ENCODE peak calls at places on chromosomes 1 and 21, in six cellular contexts. W is tibial nerve, B is prostate gland, D is osteoblast, P is choroid plexus epithelial cell, T is tibial artery. J is an unnamed sample.

GRCh38 chr1:2259668-2260392 is 31.7 kb downstream of the SKI start:
- DNase-seq in W (no peak), B (no peak), D (no peak), P (no peak), T (no peak), J (no peak)

GRCh38 chr1:240424740-240425464 is 187.1 kb downstream of the GREM2 start:
- DNase-seq in W (no peak), B (no peak), D (no peak), P (no peak), T (no peak), J (no peak)

GRCh38 chr1:230091473-230092231 is 24.6 kb downstream of the GALNT2 start:
- DNase-seq in W (no peak), B (no peak), D (no peak), P (peak), T (peak), J (no peak)

GRCh38 chr21:45294509-45295291 is 7.0 kb upstream of the POFUT2 start:
- DNase-seq in W (peak), B (no peak), D (peak), P (peak), T (peak), J (peak)

GRCh38 chr1:98668733-98669132 is 7.2 kb downstream of the SNX7 start:
- DNase-seq in W (no peak), B (no peak), D (no peak), P (no peak), T (no peak), J (peak)

GRCh38 chr1:205301220-205301821 is 20.2 kb downstream of the NUAK2 start:
- DNase-seq in W (no peak), B (peak), D (peak), P (peak), T (no peak), J (peak)

GRCh38 chr1:197195100-197195499 is 48.6 kb upstream of the ASPM start:
- DNase-seq in W (no peak), B (no peak), D (no peak), P (no peak), T (no peak), J (no peak)

GRCh38 chr21:15210235-15210678 is 145.5 kb upstream of the NRIP1 start:
- DNase-seq in W (peak), B (no peak), D (no peak), P (peak), T (no peak), J (peak)

GRCh38 chr1:32724678-32725594 is 22.4 kb upstream of the SYNC start:
- DNase-seq in W (no peak), B (no peak), D (peak), P (peak), T (peak), J (peak)

DNA sequence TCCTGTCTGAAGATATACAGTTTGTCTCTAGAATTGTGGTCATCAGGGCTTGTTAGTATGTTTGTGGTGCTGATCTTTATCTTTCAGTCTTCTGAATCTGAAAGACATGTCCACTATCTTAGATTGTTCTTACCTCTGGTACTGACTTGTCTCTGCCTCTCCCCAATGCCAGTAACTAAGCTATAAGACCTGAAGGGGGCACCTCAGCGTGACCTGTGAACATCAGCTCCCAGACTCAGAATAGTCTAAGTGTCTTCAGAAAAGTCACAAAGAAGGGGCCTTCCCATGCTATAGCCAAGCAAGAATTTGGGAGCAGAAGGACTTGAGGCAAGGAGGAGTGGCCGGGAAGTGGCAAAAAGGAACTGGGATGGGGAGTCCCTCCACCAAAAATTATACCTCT is 178.1 kb downstream of the NTNG1 start:
- DNase-seq in W (no peak), B (no peak), D (no peak), P (no peak), T (no peak), J (no peak)
- TF ChIP-seq CTCF in W (no peak), B (no peak), D (no peak), P (no peak), T (no peak), J (no peak)

GRCh38 chr1:67937010-67937409 is 103.7 kb upstream of the GNG12 start:
- DNase-seq in W (no peak), B (no peak), D (no peak), P (no peak), T (no peak), J (no peak)

GRCh38 chr1:67939176-67939751 is 106.0 kb upstream of the GNG12 start:
- DNase-seq in W (no peak), B (no peak), D (no peak), P (no peak), T (no peak), J (no peak)

GRCh38 chr1:67937651-67938050 is 104.4 kb upstream of the GNG12 start:
- DNase-seq in W (no peak), B (no peak), D (peak), P (peak), T (no peak), J (peak)

GRCh38 chr1:67931198-67931597 is 97.9 kb upstream of the GNG12 start:
- DNase-seq in W (no peak), B (no peak), D (no peak), P (no peak), T (no peak), J (no peak)

DNA sequence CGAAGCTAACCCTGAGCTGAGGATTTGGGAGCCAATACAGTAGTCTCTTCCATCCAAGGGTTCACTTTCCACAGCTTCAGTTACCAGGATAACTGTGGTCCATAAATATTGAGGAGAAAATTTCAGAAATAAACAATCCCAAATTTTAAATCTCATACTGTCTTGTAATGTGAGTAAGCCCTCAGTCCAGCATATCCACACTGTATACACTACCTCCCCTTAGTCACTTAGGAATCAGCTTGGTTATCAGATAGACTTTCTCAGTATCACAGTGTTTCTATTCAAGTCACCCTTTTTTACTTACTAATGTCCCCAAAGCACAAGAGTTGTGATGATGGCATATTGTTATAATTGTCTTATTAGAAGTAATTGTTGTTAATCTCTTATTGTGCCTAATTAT is 102.3 kb upstream of the GNG12 start:
- DNase-seq in W (no peak), B (no peak), D (no peak), P (no peak), T (no peak), J (no peak)
- H3K4me3 ChIP-seq in W (no peak), B (no peak), D (no peak), P (no peak), T (no peak), J (no peak)

GRCh38 chr1:210691039-210691438 is 362.3 kb downstream of the HHAT start:
- DNase-seq in W (no peak), B (no peak), D (no peak), P (no peak), T (no peak), J (no peak)
- TF ChIP-seq CTCF in W (no peak), B (no peak), D (no peak), P (no peak), T (no peak), J (no peak)

DNA sequence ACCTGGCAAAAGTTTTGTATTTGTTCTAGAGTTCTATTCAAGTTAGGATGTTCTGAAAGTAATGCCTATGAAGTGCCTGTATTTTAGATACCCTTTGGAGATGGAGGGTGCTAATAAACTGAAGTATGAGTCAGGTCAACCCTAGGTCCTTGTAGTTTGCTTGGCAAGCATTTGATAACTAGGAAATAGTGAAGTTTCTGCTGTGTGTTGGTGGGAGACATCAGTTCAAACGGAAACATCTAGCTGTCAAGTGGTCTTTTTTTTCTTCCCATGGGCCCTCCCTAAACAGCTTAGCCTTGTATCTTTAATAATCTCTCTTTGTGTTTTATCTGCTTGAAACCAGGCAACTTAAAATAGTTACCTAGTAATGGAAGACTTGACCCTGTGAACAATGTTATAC is 4.5 kb downstream of the MRPS6 start:
- DNase-seq in W (no peak), B (no peak), D (no peak), P (no peak), T (no peak), J (no peak)
- H3K4me3 ChIP-seq in W (no peak), B (no peak), D (no peak), P (no peak), T (no peak), J (no peak)

GRCh38 chr1:40432644-40433385 is 17.5 kb upstream of the ZFP69B start:
- DNase-seq in W (no peak), B (no peak), D (no peak), P (peak), T (no peak), J (no peak)
- TF ChIP-seq CTCF in W (no peak), B (no peak), D (no peak), P (no peak), T (no peak), J (no peak)

GRCh38 chr21:41506526-41507520 is 1.1 kb downstream of the TMPRSS2 start:
- DNase-seq in W (no peak), B (no peak), D (peak), P (no peak), T (no peak), J (no peak)
- H3K4me3 ChIP-seq in W (peak), B (peak), D (no peak), P (no peak), T (no peak), J (no peak)

GRCh38 chr1:156489166-156489934 is 11.2 kb downstream of the MEF2D start:
- DNase-seq in W (no peak), B (no peak), D (peak), P (no peak), T (no peak), J (peak)
- TF ChIP-seq CTCF in W (no peak), B (peak), D (no peak), P (peak), T (no peak), J (peak)

GRCh38 chr1:203764105-203765028 is 616 bp upstream of the LAX1 start:
- DNase-seq in W (no peak), B (no peak), D (no peak), P (no peak), T (no peak), J (no peak)
- H3K4me3 ChIP-seq in W (no peak), B (no peak), D (no peak), P (no peak), T (no peak), J (no peak)

DNA sequence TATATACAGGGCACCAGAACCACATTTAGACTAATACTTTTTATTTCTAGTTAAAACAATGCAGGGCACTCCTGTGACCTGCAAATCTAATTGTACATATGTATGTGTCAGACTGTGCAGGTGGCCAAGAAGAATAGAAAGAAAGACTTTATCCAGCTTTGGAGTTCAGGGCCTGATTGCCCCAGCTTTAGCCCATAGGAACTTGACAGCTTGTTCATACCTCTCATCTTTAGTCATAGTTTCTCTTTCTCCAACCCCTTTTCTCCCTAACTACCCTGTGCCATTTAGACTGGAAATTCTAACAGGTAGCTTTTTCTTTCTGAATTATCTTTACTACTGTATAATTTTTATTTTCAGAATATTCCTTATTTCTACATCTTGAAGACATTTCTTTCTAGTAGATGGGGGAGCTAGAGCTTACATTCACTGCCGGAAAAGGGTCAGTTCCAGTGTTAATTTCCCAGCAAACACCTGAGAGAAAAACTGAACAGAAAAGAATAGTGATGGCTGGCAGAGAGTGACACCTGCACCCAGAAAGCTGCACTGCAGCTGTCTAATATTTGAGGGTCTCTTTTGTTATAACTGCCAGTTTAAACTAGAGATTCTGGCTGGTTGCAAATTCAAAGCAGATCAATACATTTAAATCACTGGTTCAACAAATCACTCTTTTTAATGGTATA is 8.4 kb downstream of the YBX1 start:
- DNase-seq in W (no peak), B (no peak), D (peak), P (no peak), T (no peak), J (no peak)
- TF ChIP-seq CTCF in W (no peak), B (no peak), D (peak), P (peak), T (no peak), J (no peak)

DNA sequence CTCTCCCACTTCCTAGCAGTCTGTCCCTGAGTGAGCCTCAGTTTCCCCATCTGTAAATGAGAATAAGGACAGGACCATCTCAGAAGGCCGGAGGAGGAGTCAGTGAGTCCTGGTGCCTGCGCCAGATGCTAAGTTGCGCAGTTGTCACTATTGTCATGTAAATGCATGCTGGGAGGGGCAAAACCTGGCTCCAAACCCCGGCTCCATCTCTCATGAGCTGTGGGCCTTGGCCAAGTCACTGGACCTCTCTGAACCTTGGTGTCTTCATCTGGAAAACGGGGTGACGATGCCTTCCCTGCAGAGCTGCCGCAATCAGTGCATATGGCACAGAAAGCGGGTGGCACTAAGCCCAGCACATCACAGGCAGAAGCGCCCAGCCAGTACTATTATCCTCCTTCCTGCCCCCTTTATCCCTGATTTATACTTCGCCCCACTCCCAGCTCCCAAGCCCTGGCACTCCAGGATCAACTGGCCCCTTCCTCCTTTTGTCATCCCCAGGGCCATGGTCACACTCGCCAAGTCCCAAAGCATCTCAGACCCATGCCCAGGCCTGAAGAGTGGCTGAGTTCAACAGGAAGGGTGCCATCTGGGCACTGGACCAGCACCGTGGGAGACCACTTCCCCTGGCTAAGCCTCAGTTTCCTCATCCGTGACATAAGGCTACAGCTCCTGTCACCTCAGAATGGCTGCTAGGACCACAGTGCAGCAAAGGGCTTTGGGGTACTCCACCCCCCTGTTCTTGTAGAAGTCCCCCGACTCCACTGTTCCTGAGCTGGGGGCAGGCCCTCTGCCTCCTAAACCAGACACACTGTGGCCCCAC is 4.3 kb upstream of the PLEKHG5 start:
- DNase-seq in W (no peak), B (no peak), D (no peak), P (no peak), T (no peak), J (no peak)
- H3K4me3 ChIP-seq in W (no peak), B (no peak), D (peak), P (no peak), T (no peak), J (peak)